ENCODE peak calls at places on chromosomes 11 and 22, in seven cellular contexts. Q is lung; R is T-helper 1 cell; G is CD8-positive, alpha-beta T cell; X is stimulated activated CD4-positive, alpha-beta T cell treated with anti-CD3 and anti-CD28 coated beads, TNF-alpha, amount 100 ng/mL, for 24 hours; Z is adipocyte; E is HEK293T. S is an unnamed sample.

GRCh38 chr11:14617241-14618027 is 26.2 kb upstream of the PDE3B start:
- DNase-seq in Q (no peak), R (no peak), Z (no peak), E (no peak), G (no peak), X (no peak), S (no peak)

GRCh38 chr11:67289651-67290479 is 762 bp downstream of the ANKRD13D start:
- DNase-seq in R (peak), G (no peak), Z (peak), X (no peak), Q (no peak), E (no peak), S (no peak)

GRCh38 chr22:49321477-49322055 is 506.1 kb downstream of the BRD1 start:
- DNase-seq in R (no peak), G (peak), X (no peak), Z (no peak), E (no peak), Q (no peak), S (no peak)

GRCh38 chr11:101880208-101880607 is 34.6 kb upstream of the CEP126 start:
- DNase-seq in G (no peak), Q (no peak), E (peak), Z (peak), X (no peak), R (no peak), S (no peak)

GRCh38 chr11:122177238-122177637 is 61.2 kb upstream of the BLID start:
- DNase-seq in Q (no peak), Z (no peak), R (no peak), X (no peak), G (no peak), E (no peak), S (no peak)

GRCh38 chr11:122036022-122036421 is 80.0 kb downstream of the BLID start:
- DNase-seq in X (no peak), E (no peak), Q (no peak), R (no peak), Z (peak), G (no peak), S (no peak)

GRCh38 chr11:130198964-130199363 is 39.4 kb downstream of the ST14 start:
- DNase-seq in Z (no peak), X (no peak), G (no peak), R (no peak), E (no peak), Q (no peak), S (no peak)

GRCh38 chr11:6418958-6419611 is at the start of gene APBB1:
- DNase-seq in Q (peak), G (peak), X (peak), E (peak), R (peak), Z (peak), S (no peak)

GRCh38 chr11:11510939-11511338 is 110.9 kb downstream of the GALNT18 start:
- DNase-seq in X (no peak), G (no peak), R (no peak), E (no peak), Z (no peak), Q (peak), S (no peak)

GRCh38 chr11:82776377-82776776 is 42.7 kb upstream of the FAM181B start:
- DNase-seq in R (no peak), G (no peak), Q (no peak), Z (no peak), X (no peak), E (no peak), S (no peak)

GRCh38 chr22:45574069-45574703 is 71.5 kb downstream of the FBLN1 start:
- DNase-seq in G (no peak), Q (no peak), E (no peak), X (no peak), Z (no peak), R (no peak), S (no peak)

GRCh38 chr22:20436309-20437252 is 1.0 kb downstream of the SCARF2 start:
- DNase-seq in E (peak), Q (no peak), R (no peak), X (no peak), G (no peak), Z (peak), S (no peak)

GRCh38 chr22:49255154-49255553 is 572.5 kb downstream of the BRD1 start:
- DNase-seq in E (no peak), R (no peak), X (no peak), G (no peak), Q (no peak), Z (no peak), S (no peak)

GRCh38 chr11:34493926-34494595 is 19.5 kb downstream of the ELF5 start:
- DNase-seq in E (no peak), G (no peak), Z (no peak), X (no peak), R (no peak), Q (no peak), S (no peak)

GRCh38 chr11:1707751-1708150 is 10.8 kb downstream of the KRTAP5-6 start:
- DNase-seq in R (no peak), X (no peak), E (no peak), Q (no peak), G (no peak), Z (no peak), S (no peak)

GRCh38 chr22:45318168-45318557 is 8.4 kb downstream of the FAM118A start:
- DNase-seq in R (peak), E (peak), Q (peak), Z (peak), X (peak), G (peak), S (no peak)

GRCh38 chr22:31639640-31640039 is 22.4 kb downstream of the PISD start:
- DNase-seq in E (no peak), X (no peak), R (no peak), Z (no peak), Q (no peak), G (no peak), S (no peak)